ENCODE peak calls at places on chromosomes 6 and 20, in five cellular contexts. R, T, D, H and S are unnamed samples.

GRCh38 chr6:151445482-151445881 is 6.4 kb downstream of the RMND1 start:
- DNase-seq in R (no peak), T (peak), D (no peak), H (no peak), S (no peak)

GRCh38 chr6:137823826-137824501 is 43.1 kb upstream of the TNFAIP3 start:
- DNase-seq in R (no peak), T (peak), D (no peak), H (no peak), S (no peak)

GRCh38 chr20:63484236-63484635 is 11.8 kb upstream of the KCNQ2 start:
- DNase-seq in R (no peak), T (no peak), D (no peak), H (no peak), S (no peak)

GRCh38 chr6:11711644-11711993 is 67.0 kb downstream of the ADTRP start:
- DNase-seq in R (peak), T (no peak), D (no peak), H (no peak), S (no peak)

GRCh38 chr6:1091905-1092304 is 220.0 kb upstream of the FOXQ1 start:
- DNase-seq in R (no peak), T (no peak), D (no peak), H (no peak), S (no peak)

GRCh38 chr20:63847374-63848002 is 13.8 kb upstream of the ABHD16B start:
- DNase-seq in R (no peak), T (no peak), D (no peak), H (no peak), S (no peak)

GRCh38 chr6:107812370-107812769 is 11.7 kb downstream of the SCML4 start:
- DNase-seq in R (no peak), T (no peak), D (no peak), H (no peak), S (no peak)

GRCh38 chr6:134175532-134176282 is 123.3 kb upstream of the SLC2A12 start:
- DNase-seq in R (peak), T (peak), D (no peak), H (peak), S (peak)

GRCh38 chr6:110421749-110422443 is 6.5 kb upstream of the DDO start:
- DNase-seq in R (no peak), T (no peak), D (no peak), H (no peak), S (no peak)

GRCh38 chr6:11968241-11968806 is 43.8 kb upstream of the HIVEP1 start:
- DNase-seq in R (peak), T (no peak), D (no peak), H (no peak), S (no peak)

GRCh38 chr6:13814176-13814937 is at the start of gene MCUR1:
- DNase-seq in R (peak), T (peak), D (peak), H (peak), S (peak)
- TF ChIP-seq CTCF in R (peak), T (no peak), D (peak), H (no peak), S (peak)

GRCh38 chr20:59431014-59431413 is 130.6 kb downstream of the EDN3 start:
- DNase-seq in R (no peak), T (no peak), D (no peak), H (no peak), S (no peak)

GRCh38 chr20:59424976-59425375 is 124.6 kb downstream of the EDN3 start:
- DNase-seq in R (no peak), T (no peak), D (no peak), H (no peak), S (no peak)

GRCh38 chr20:59428006-59428405 is 127.6 kb downstream of the EDN3 start:
- DNase-seq in R (no peak), T (no peak), D (no peak), H (no peak), S (no peak)

GRCh38 chr20:59425572-59425971 is 125.2 kb downstream of the EDN3 start:
- DNase-seq in R (no peak), T (no peak), D (no peak), H (no peak), S (no peak)

DNA sequence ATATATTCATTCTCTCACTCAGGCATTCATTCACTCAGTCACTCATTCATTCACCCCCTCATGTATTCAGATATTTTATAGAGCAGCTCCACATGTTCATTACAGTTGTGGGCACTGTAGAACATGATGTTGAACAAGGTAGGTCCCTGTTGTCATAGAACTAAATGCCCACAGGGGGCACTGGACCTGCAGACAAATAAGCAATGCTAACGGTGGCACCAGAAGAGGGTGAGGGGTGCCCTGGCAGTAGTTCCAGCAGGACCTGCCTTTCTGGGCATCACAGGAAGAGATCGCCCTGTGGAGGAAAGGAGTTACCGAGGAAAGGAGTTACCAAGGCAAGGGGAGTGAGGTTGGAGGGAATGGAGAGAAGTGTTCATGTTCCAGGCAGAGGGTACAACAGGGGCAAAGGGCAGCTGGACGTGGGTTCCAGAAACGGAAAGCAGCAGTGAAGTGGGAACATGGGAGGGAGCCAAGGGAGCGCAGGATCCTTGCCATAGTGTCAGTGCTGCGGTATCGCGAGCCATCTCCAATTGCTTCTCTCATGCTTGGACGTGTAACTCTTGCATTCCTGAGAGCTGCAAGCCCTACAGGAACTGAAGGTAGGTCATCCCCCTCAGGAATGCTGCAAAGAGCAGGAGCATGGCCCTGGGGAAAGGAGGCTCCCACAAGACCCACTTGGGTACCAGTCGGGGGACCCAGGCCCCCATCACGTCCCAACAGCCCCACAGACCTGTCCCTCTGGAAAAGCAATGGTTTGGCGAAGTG is 128.2 kb downstream of the EDN3 start:
- DNase-seq in R (no peak), T (no peak), D (no peak), H (no peak), S (no peak)
- TF ChIP-seq CTCF in R (no peak), T (no peak), D (peak), H (peak), S (peak)

GRCh38 chr6:80156204-80156603 is 49.7 kb downstream of the BCKDHB start:
- DNase-seq in R (no peak), T (no peak), D (no peak), H (no peak), S (no peak)
- TF ChIP-seq CTCF in R (no peak), T (no peak), D (no peak), H (no peak), S (no peak)

DNA sequence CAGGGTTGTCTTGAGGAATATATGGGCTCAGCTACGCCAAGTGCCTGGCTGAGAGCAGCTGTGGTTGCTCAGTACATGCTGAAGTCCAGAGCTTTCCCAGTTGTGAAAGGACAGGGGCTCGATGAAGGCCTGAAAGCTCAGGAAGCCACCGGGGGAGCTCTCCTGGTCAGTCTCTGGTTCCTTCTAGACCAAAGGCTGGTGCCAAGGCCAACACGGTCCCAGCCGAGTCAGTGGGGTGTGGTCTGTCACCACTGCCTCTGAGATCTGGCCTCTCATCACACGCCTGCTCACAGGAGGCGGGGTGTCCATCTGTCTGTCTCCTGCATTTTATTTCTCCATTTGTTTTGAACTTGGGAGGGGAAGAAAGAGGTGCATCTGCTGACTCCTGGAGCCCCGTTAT is 4.9 kb upstream of the FAM83C start:
- DNase-seq in R (no peak), T (no peak), D (no peak), H (no peak), S (peak)
- TF ChIP-seq CTCF in R (no peak), T (peak), D (no peak), H (no peak), S (no peak)

GRCh38 chr6:5305968-5306626 is 44.8 kb downstream of the FARS2 start:
- DNase-seq in R (no peak), T (no peak), D (no peak), H (no peak), S (no peak)

GRCh38 chr6:5302220-5302946 is 41.1 kb downstream of the FARS2 start:
- DNase-seq in R (peak), T (peak), D (no peak), H (no peak), S (no peak)

GRCh38 chr6:5300206-5300764 is 39.0 kb downstream of the FARS2 start:
- DNase-seq in R (no peak), T (no peak), D (no peak), H (no peak), S (no peak)

GRCh38 chr6:5303711-5304110 is 42.4 kb downstream of the FARS2 start:
- DNase-seq in R (no peak), T (no peak), D (no peak), H (no peak), S (no peak)

DNA sequence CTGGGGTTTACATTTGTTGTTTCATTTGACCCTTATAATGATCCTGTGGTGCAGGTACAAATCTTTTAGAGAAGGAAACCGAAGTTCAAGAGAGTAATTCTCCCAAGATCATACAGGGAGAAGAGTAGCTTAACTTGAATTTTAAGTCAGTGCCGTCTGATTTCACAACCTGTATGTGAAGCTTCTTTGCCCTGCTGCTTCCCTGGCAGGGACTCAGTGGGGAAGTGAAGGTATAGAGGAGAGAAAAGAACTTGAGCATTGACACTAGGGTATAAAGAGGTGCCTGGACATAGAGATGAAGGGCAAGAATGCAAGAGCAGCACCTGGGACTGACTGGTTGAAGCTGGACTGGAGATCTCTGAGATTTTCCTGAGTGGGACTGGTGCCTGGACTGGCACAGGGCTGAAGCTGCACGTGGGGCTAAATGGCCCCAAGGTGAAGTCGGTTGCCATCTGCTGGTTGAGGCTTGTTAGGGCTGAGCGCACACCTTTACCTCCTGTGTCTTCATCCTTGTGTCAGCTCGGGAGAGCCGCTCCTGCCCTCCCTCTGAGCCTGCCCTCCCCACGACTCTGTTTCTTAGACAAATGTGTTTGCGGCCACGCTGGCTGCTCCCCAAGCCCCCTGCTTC is 41.8 kb downstream of the FARS2 start:
- DNase-seq in R (peak), T (peak), D (peak), H (peak), S (no peak)
- TF ChIP-seq CTCF in R (peak), T (peak), D (peak), H (no peak), S (peak)

GRCh38 chr6:126821706-126822105 is 296.8 kb upstream of the RSPO3 start:
- DNase-seq in R (no peak), T (no peak), D (no peak), H (no peak), S (no peak)

GRCh38 chr6:126820617-126821016 is 297.9 kb upstream of the RSPO3 start:
- DNase-seq in R (no peak), T (no peak), D (no peak), H (no peak), S (no peak)

GRCh38 chr6:126826315-126826714 is 292.2 kb upstream of the RSPO3 start:
- DNase-seq in R (no peak), T (peak), D (no peak), H (no peak), S (no peak)

GRCh38 chr6:126824815-126825214 is 293.7 kb upstream of the RSPO3 start:
- DNase-seq in R (no peak), T (no peak), D (no peak), H (no peak), S (no peak)

GRCh38 chr6:126824226-126824625 is 294.2 kb upstream of the RSPO3 start:
- DNase-seq in R (no peak), T (no peak), D (no peak), H (no peak), S (no peak)
- TF ChIP-seq CTCF in R (no peak), T (no peak), D (no peak), H (no peak), S (no peak)

GRCh38 chr6:139290787-139291294 is 957 bp downstream of the TXLNB start:
- DNase-seq in R (peak), T (peak), D (no peak), H (no peak), S (no peak)

GRCh38 chr6:139288496-139289040 is 3.2 kb downstream of the TXLNB start:
- DNase-seq in R (no peak), T (no peak), D (no peak), H (no peak), S (no peak)

GRCh38 chr6:139295906-139296305 is 4.1 kb upstream of the TXLNB start:
- DNase-seq in R (no peak), T (no peak), D (no peak), H (no peak), S (no peak)

GRCh38 chr6:139289233-139289632 is 2.6 kb downstream of the TXLNB start:
- DNase-seq in R (no peak), T (no peak), D (no peak), H (no peak), S (no peak)

GRCh38 chr6:139291813-139292619 is at the start of gene TXLNB:
- DNase-seq in R (peak), T (peak), D (no peak), H (no peak), S (no peak)
- TF ChIP-seq CTCF in R (no peak), T (no peak), D (no peak), H (no peak), S (peak)